ENCODE peak calls at places on chromosome 7, in six cellular contexts. K, Z, L, O, W and D are unnamed samples.

GRCh38 chr7:45133352-45133751 is 21.9 kb upstream of the TBRG4 start:
- DNase-seq in K (no peak), Z (no peak), L (no peak), O (no peak), W (no peak), D (no peak)

GRCh38 chr7:69632280-69632679 is 34.0 kb downstream of the AUTS2 start:
- DNase-seq in K (no peak), Z (no peak), L (no peak), O (no peak), W (no peak), D (no peak)

GRCh38 chr7:142557971-142558582 is 191.2 kb upstream of the PRSS1 start:
- DNase-seq in K (peak; percentile 21), Z (peak; percentile 28), L (peak; percentile 54), O (no peak), W (no peak), D (peak; percentile 66)

GRCh38 chr7:26403640-26404039 is 112.0 kb downstream of the SNX10 start:
- DNase-seq in K (no peak), Z (no peak), L (no peak), O (no peak), W (no peak), D (no peak)

GRCh38 chr7:21044913-21045312 is 258.2 kb upstream of the SP8 start:
- DNase-seq in K (no peak), Z (no peak), L (no peak), O (no peak), W (no peak), D (no peak)

GRCh38 chr7:105011771-105012502 is 2.1 kb upstream of the KMT2E start:
- DNase-seq in K (no peak), Z (no peak), L (no peak), O (no peak), W (no peak), D (peak; percentile 57)

GRCh38 chr7:22610258-22610657 is 110.3 kb upstream of the STEAP1B start:
- DNase-seq in K (no peak), Z (no peak), L (no peak), O (no peak), W (no peak), D (no peak)

GRCh38 chr7:19916011-19916410 is 142.6 kb upstream of the TMEM196 start:
- DNase-seq in K (peak; percentile 7), Z (no peak), L (peak; percentile 20), O (no peak), W (no peak), D (no peak)

GRCh38 chr7:22559829-22560489 is 60.0 kb upstream of the STEAP1B start:
- DNase-seq in K (peak; percentile 73), Z (peak; percentile 45), L (peak; percentile 91), O (peak; percentile 64), W (no peak), D (peak; percentile 92)

GRCh38 chr7:42046483-42046882 is 190.5 kb downstream of the GLI3 start:
- DNase-seq in K (no peak), Z (no peak), L (peak; percentile 67), O (no peak), W (no peak), D (no peak)

GRCh38 chr7:141262101-141262819 is 188.4 kb downstream of the TMEM178B start:
- DNase-seq in K (no peak), Z (no peak), L (no peak), O (no peak), W (no peak), D (peak; percentile 12)

GRCh38 chr7:132394283-132395003 is 181.8 kb downstream of the PLXNA4 start:
- DNase-seq in K (no peak), Z (no peak), L (no peak), O (no peak), W (no peak), D (no peak)